ENCODE peak calls at places on chromosomes 1 and 21, in five cellular contexts. B is fibroblast of lung, Q is mammary epithelial cell, W is MM.1S, L is mesenchymal stem cell. D is an unnamed sample.

GRCh38 chr1:195113471-195113870 is 1494.8 kb downstream of the KCNT2 start:
- DNase-seq in B (peak), Q (no peak), W (no peak), L (no peak), D (peak)

GRCh38 chr1:6998267-6998666 is 213.0 kb downstream of the CAMTA1 start:
- DNase-seq in B (no peak), Q (no peak), W (no peak), L (no peak), D (no peak)

GRCh38 chr1:21955474-21956281 is 18.6 kb upstream of the HSPG2 start:
- DNase-seq in B (no peak), Q (peak), W (no peak), L (no peak), D (no peak)

GRCh38 chr21:41419921-41420862 is 5.8 kb upstream of the MX1 start:
- DNase-seq in B (peak), Q (peak), W (peak), L (peak), D (peak)

GRCh38 chr1:180261524-180262160 is 31.6 kb downstream of the LHX4 start:
- DNase-seq in B (peak), Q (no peak), W (no peak), L (peak), D (no peak)

GRCh38 chr1:54865238-54866073 is 21.5 kb downstream of the DHCR24 start:
- DNase-seq in B (no peak), Q (no peak), W (no peak), L (no peak), D (no peak)

GRCh38 chr1:73604739-73605138 is 593.2 kb downstream of the LRRIQ3 start:
- DNase-seq in B (peak), Q (peak), W (no peak), L (peak), D (no peak)

GRCh38 chr1:114540202-114540601 is 29.2 kb upstream of the TRIM33 start:
- DNase-seq in B (no peak), Q (no peak), W (no peak), L (no peak), D (no peak)

GRCh38 chr1:88892146-88892877 is 945 bp upstream of the GTF2B start:
- DNase-seq in B (peak), Q (peak), W (peak), L (peak), D (peak)

GRCh38 chr21:17688912-17689874 is 76.5 kb upstream of the BTG3 start:
- DNase-seq in B (peak), Q (peak), W (no peak), L (peak), D (peak)

GRCh38 chr1:234478152-234478480 is 863 bp downstream of the TARBP1 start:
- DNase-seq in B (peak), Q (peak), W (peak), L (no peak), D (peak)

GRCh38 chr1:107609808-107610207 is 355.2 kb downstream of the VAV3 start:
- DNase-seq in B (peak), Q (peak), W (no peak), L (no peak), D (no peak)

GRCh38 chr1:226632922-226633351 is 84.4 kb downstream of the STUM start:
- DNase-seq in B (no peak), Q (no peak), W (no peak), L (no peak), D (no peak)

GRCh38 chr1:168693872-168694238 is 35.2 kb downstream of the DPT start:
- DNase-seq in B (peak), Q (no peak), W (no peak), L (no peak), D (no peak)

GRCh38 chr1:202551683-202552082 is 158.6 kb downstream of the SYT2 start:
- DNase-seq in B (no peak), Q (no peak), W (no peak), L (peak), D (peak)

DNA sequence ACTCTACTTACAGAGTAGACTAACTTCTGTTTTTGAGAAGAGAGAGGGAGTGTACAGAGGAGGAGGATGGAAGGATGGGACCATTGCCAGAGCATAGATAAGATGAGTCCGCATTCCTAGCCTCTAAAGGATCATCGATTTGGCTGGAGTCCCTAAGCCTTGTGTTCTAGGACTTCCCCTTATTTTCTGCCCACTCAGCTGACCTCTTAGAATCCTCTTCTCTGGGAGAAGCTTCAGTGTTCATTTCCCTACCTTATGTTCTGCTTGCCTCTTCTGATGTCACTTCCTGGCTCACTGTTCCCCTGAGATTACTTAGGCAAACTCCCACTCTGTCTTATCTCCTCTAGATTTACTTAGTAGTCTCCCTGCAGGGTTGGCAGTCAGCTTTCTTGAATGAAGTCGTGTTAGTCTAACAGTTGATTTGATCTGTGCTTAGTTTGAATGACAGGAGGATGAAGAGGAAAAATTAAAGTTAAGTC is 156.7 kb downstream of the SYT2 start:
- DNase-seq in B (peak), Q (no peak), W (no peak), L (peak), D (peak)
- H3K4me3 ChIP-seq in B (no peak), Q (no peak), W (no peak), L (no peak), D (no peak)

GRCh38 chr1:23369335-23370013 is at the start of gene ZNF436:
- DNase-seq in B (peak), Q (peak), W (peak), L (peak), D (peak)

GRCh38 chr1:23370744-23371710 is 1.4 kb upstream of the ZNF436 start:
- DNase-seq in B (peak), Q (no peak), W (no peak), L (peak), D (peak)

GRCh38 chr1:23368562-23369334 is 888 bp downstream of the ZNF436 start:
- DNase-seq in B (peak), Q (peak), W (peak), L (peak), D (peak)

GRCh38 chr1:23371987-23372386 is 2.4 kb upstream of the ZNF436 start:
- DNase-seq in B (no peak), Q (no peak), W (no peak), L (no peak), D (no peak)

DNA sequence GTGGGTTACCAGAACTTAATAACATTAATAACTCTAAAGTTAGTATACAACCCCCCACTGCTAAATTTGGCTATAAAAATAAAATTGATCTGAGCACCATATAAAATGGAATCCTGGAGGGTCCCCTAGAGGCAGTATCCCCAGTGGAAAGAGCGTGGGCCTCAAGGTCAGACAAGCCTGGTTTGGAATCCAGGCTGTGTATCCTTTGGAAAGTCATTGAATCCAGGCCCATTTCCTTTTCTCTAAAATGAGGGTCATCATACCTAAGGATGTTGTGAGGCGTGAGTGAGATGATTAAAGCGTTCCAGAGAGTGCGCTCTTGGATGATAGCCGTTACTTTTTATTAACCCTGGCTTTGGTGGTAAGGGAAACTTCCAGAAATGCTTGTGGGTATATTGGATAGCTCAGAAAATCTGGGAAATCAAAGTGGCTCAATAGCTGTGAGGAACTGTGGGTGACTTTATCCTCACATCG is 671 bp upstream of the ZNF436 start:
- DNase-seq in B (peak), Q (no peak), W (no peak), L (peak), D (peak)
- H3K9ac ChIP-seq in B (peak), Q (peak), W (no peak), L (peak), D (peak)

GRCh38 chr1:158509471-158510161 is 37.6 kb downstream of the OR10R2 start:
- DNase-seq in B (no peak), Q (no peak), W (no peak), L (no peak), D (no peak)

GRCh38 chr1:158506369-158506987 is 34.5 kb downstream of the OR10R2 start:
- DNase-seq in B (no peak), Q (peak), W (peak), L (peak), D (peak)

DNA sequence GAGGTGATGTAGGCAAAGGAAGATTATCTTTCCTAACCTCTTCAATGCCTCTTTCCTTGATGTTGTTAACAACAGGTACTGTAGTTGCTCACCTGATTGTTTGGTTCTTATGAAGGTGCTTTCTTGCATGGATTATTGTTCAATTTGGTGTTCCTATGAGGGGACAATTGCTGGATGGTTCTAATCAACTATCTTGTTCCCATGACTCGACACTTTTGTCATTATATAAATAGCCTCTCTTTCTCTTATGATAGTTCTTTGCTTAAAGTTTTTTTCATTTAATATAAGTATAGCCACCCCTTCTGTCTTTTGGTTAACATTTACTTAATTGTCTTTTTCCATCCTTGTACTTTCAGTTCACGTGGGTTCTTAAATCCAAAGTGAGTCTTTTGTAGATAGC is 35.5 kb downstream of the OR10R2 start:
- DNase-seq in B (no peak), Q (no peak), W (no peak), L (no peak), D (no peak)
- H3K4me3 ChIP-seq in B (no peak), Q (no peak), W (no peak), L (no peak), D (no peak)

GRCh38 chr1:113278777-113279176 is 111.5 kb upstream of the MAGI3 start:
- DNase-seq in B (no peak), Q (no peak), W (no peak), L (no peak), D (no peak)

GRCh38 chr1:113278371-113278770 is 111.9 kb upstream of the MAGI3 start:
- DNase-seq in B (no peak), Q (no peak), W (no peak), L (no peak), D (no peak)

GRCh38 chr1:113276507-113276906 is 113.8 kb upstream of the MAGI3 start:
- DNase-seq in B (no peak), Q (no peak), W (no peak), L (no peak), D (no peak)

GRCh38 chr1:113275083-113275482 is 115.2 kb upstream of the MAGI3 start:
- DNase-seq in B (no peak), Q (no peak), W (no peak), L (no peak), D (no peak)

GRCh38 chr1:113275691-113276090 is 114.6 kb upstream of the MAGI3 start:
- DNase-seq in B (no peak), Q (no peak), W (no peak), L (no peak), D (no peak)
- H3K9ac ChIP-seq in B (no peak), Q (no peak), W (no peak), L (no peak), D (no peak)

DNA sequence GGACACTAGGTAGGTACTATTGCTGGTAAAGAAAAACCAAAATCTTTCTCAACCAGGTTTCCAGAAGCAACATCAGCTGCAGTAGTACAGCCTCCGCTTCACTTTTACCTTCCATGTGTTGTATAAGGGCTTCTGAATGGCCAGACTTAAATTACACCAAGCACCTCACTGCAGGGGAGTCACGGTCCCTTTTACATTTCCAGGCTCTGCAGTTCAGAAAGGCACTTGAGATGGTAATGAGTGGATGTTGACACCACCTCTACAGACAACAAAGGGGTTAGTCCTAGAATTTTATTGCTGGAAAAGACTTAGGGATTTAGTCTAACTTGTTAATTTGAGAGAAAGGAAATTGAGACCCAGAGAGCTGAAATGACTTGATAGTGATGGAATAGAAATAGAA is 12.0 kb upstream of the DUSP12 start:
- DNase-seq in B (no peak), Q (no peak), W (no peak), L (no peak), D (no peak)
- H3K4me3 ChIP-seq in B (no peak), Q (no peak), W (no peak), L (no peak), D (no peak)

DNA sequence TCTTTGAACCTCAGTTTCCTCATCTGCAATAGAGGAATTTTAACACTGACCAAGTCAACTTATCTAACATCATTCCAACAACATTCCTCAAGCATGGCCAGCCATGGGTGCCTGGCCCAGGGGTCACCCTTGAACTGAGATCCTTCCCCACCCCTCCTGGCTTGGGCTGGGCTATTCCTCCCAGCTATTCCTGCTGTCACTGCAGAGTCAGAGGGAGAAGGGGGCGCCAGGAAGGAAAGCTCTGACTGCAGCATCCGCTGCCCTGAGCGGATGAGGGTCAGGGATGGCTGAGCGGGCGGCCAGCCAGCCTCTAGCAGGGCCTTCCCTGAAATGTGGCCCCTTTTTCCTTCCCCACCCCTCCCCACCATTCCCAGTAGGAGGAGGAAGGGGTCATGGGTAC is 3.1 kb downstream of the TINAGL1 start:
- DNase-seq in B (no peak), Q (no peak), W (no peak), L (no peak), D (peak)
- H3K9ac ChIP-seq in B (peak), Q (peak), W (no peak), L (no peak), D (peak)

GRCh38 chr1:172993640-172994039 is 57.1 kb downstream of the TNFSF18 start:
- DNase-seq in B (peak), Q (no peak), W (no peak), L (peak), D (peak)
- H3K4me3 ChIP-seq in B (no peak), Q (no peak), W (no peak), L (no peak), D (no peak)

GRCh38 chr1:56963667-56964066 is 2.1 kb downstream of the C8B start:
- DNase-seq in B (no peak), Q (no peak), W (no peak), L (no peak), D (peak)
- H3K9ac ChIP-seq in B (no peak), Q (no peak), W (no peak), L (no peak), D (no peak)